ENCODE peak calls at places on chromosomes 12 and 14, in four cellular contexts. One of them, this sample, is unnamed. For H3K27me3 and H3K4me1, the result is how much of the 10 kb centered on the place peaks cover.

GRCh38 chr14:95361373-95362179 is 41.9 kb upstream of the CLMN start:
- DNase-seq in PC-9: no peak
- DNase-seq in psoas muscle: peak
- DNase-seq in CD8-positive, alpha-beta T cell: no peak
- DNase-seq in this sample: no peak

GRCh38 chr12:5173511-5174011 is 129.9 kb downstream of the KCNA5 start:
- DNase-seq in PC-9: peak
- DNase-seq in psoas muscle: peak
- DNase-seq in CD8-positive, alpha-beta T cell: no peak
- DNase-seq in this sample: no peak

GRCh38 chr12:52063986-52064649 is 5.7 kb upstream of the ATG101 start:
- DNase-seq in PC-9: no peak
- DNase-seq in psoas muscle: peak
- DNase-seq in CD8-positive, alpha-beta T cell: no peak
- DNase-seq in this sample: no peak

GRCh38 chr14:89616425-89617141 is 199.6 kb upstream of the FOXN3 start:
- DNase-seq in PC-9: no peak
- DNase-seq in psoas muscle: no peak
- DNase-seq in CD8-positive, alpha-beta T cell: peak
- DNase-seq in this sample: no peak

GRCh38 chr12:3304436-3305135 is 186.4 kb upstream of the PRMT8 start:
- DNase-seq in PC-9: peak
- DNase-seq in psoas muscle: no peak
- DNase-seq in CD8-positive, alpha-beta T cell: no peak
- DNase-seq in this sample: no peak

GRCh38 chr14:54221971-54222370 is 174.8 kb upstream of the CDKN3 start:
- DNase-seq in PC-9: no peak
- DNase-seq in psoas muscle: no peak
- DNase-seq in CD8-positive, alpha-beta T cell: no peak
- DNase-seq in this sample: no peak

GRCh38 chr12:31687101-31687527 is 27.6 kb downstream of the ETFBKMT start:
- DNase-seq in PC-9: no peak
- DNase-seq in psoas muscle: no peak
- DNase-seq in CD8-positive, alpha-beta T cell: no peak
- DNase-seq in this sample: no peak

GRCh38 chr14:44163946-44164345 is 343.1 kb downstream of the FSCB start:
- DNase-seq in PC-9: no peak
- DNase-seq in psoas muscle: no peak
- DNase-seq in CD8-positive, alpha-beta T cell: no peak
- DNase-seq in this sample: no peak

GRCh38 chr12:130655010-130655409 is 61.1 kb downstream of the RIMBP2 start:
- DNase-seq in PC-9: no peak
- DNase-seq in psoas muscle: no peak
- DNase-seq in CD8-positive, alpha-beta T cell: no peak
- DNase-seq in this sample: no peak

GRCh38 chr12:16019131-16019530 is 108.0 kb downstream of the DERA start:
- DNase-seq in PC-9: no peak
- DNase-seq in psoas muscle: no peak
- DNase-seq in CD8-positive, alpha-beta T cell: no peak
- DNase-seq in this sample: no peak

GRCh38 chr12:120760349-120761245 is 35.0 kb downstream of the ACADS start:
- DNase-seq in PC-9: no peak
- DNase-seq in psoas muscle: no peak
- DNase-seq in CD8-positive, alpha-beta T cell: no peak
- DNase-seq in this sample: no peak

GRCh38 chr14:95467657-95468056 is 48.8 kb downstream of the SYNE3 start:
- DNase-seq in PC-9: no peak
- DNase-seq in psoas muscle: no peak
- DNase-seq in CD8-positive, alpha-beta T cell: no peak
- DNase-seq in this sample: no peak

GRCh38 chr14:86521032-86521730 is 991.2 kb downstream of the FLRT2 start:
- DNase-seq in PC-9: no peak
- DNase-seq in psoas muscle: no peak
- DNase-seq in CD8-positive, alpha-beta T cell: no peak
- DNase-seq in this sample: no peak

GRCh38 chr12:113413488-113413939 is 8.7 kb upstream of the SDSL start:
- DNase-seq in PC-9: no peak
- DNase-seq in psoas muscle: no peak
- DNase-seq in CD8-positive, alpha-beta T cell: no peak
- DNase-seq in this sample: no peak

GRCh38 chr14:81336009-81336408 is 64.1 kb downstream of the STON2 start:
- DNase-seq in PC-9: no peak
- DNase-seq in psoas muscle: no peak
- DNase-seq in CD8-positive, alpha-beta T cell: no peak
- DNase-seq in this sample: no peak

GRCh38 chr12:81386101-81386500 is 308.2 kb downstream of the ACSS3 start:
- DNase-seq in PC-9: no peak
- DNase-seq in psoas muscle: no peak
- DNase-seq in CD8-positive, alpha-beta T cell: no peak
- DNase-seq in this sample: no peak

GRCh38 chr12:44812062-44812461 is 64.1 kb downstream of the NELL2 start:
- DNase-seq in PC-9: no peak
- DNase-seq in psoas muscle: no peak
- DNase-seq in CD8-positive, alpha-beta T cell: peak
- DNase-seq in this sample: no peak

GRCh38 chr12:113422030-113422900 is at the start of gene SDSL:
- DNase-seq in PC-9: peak
- DNase-seq in psoas muscle: peak
- DNase-seq in CD8-positive, alpha-beta T cell: no peak
- DNase-seq in this sample: peak

GRCh38 chr14:79668941-79669340 is 542.4 kb downstream of the DIO2 start:
- DNase-seq in PC-9: no peak
- DNase-seq in psoas muscle: no peak
- DNase-seq in CD8-positive, alpha-beta T cell: no peak
- DNase-seq in this sample: no peak

GRCh38 chr14:67059576-67059975 is 129.7 kb upstream of the GARIN2 start:
- DNase-seq in PC-9: no peak
- DNase-seq in psoas muscle: no peak
- DNase-seq in CD8-positive, alpha-beta T cell: no peak
- DNase-seq in this sample: no peak

GRCh38 chr12:2307550-2307949 is 254.8 kb downstream of the CACNA1C start:
- DNase-seq in PC-9: no peak
- DNase-seq in psoas muscle: no peak
- DNase-seq in CD8-positive, alpha-beta T cell: no peak
- DNase-seq in this sample: no peak

GRCh38 chr12:118360785-118361404 is 11.8 kb downstream of the TAOK3 start:
- DNase-seq in PC-9: no peak
- DNase-seq in psoas muscle: no peak
- DNase-seq in CD8-positive, alpha-beta T cell: no peak
- DNase-seq in this sample: no peak

GRCh38 chr14:75141967-75142366 is 15.1 kb upstream of the NEK9 start:
- DNase-seq in PC-9: no peak
- DNase-seq in psoas muscle: no peak
- DNase-seq in CD8-positive, alpha-beta T cell: no peak
- DNase-seq in this sample: no peak

GRCh38 chr14:102212356-102212755 is 72.7 kb downstream of the WDR20 start:
- DNase-seq in PC-9: no peak
- DNase-seq in psoas muscle: no peak
- DNase-seq in CD8-positive, alpha-beta T cell: no peak
- DNase-seq in this sample: no peak

GRCh38 chr12:93186131-93186530 is 191.6 kb upstream of the NUDT4 start:
- DNase-seq in PC-9: no peak
- DNase-seq in psoas muscle: no peak
- DNase-seq in CD8-positive, alpha-beta T cell: no peak
- DNase-seq in this sample: no peak

GRCh38 chr12:24200013-24200412 is 250.5 kb upstream of the SOX5 start:
- DNase-seq in PC-9: no peak
- DNase-seq in psoas muscle: no peak
- DNase-seq in CD8-positive, alpha-beta T cell: no peak
- DNase-seq in this sample: no peak

GRCh38 chr12:100497105-100497795 is 23.6 kb downstream of the NR1H4 start:
- DNase-seq in PC-9: no peak
- DNase-seq in psoas muscle: no peak
- DNase-seq in CD8-positive, alpha-beta T cell: no peak
- DNase-seq in this sample: no peak

GRCh38 chr12:94379479-94380113 is 80.1 kb downstream of the CEP83 start:
- DNase-seq in PC-9: no peak
- DNase-seq in psoas muscle: no peak
- DNase-seq in CD8-positive, alpha-beta T cell: no peak
- DNase-seq in this sample: no peak

GRCh38 chr12:5870183-5870582 is 74.9 kb downstream of the ANO2 start:
- DNase-seq in PC-9: no peak
- DNase-seq in psoas muscle: no peak
- DNase-seq in CD8-positive, alpha-beta T cell: no peak
- DNase-seq in this sample: no peak

GRCh38 chr12:53722450-53723041 is 4.7 kb downstream of the CALCOCO1 start:
- DNase-seq in PC-9: no peak
- DNase-seq in psoas muscle: no peak
- DNase-seq in CD8-positive, alpha-beta T cell: no peak
- DNase-seq in this sample: no peak

GRCh38 chr14:56816575-56817391 is 6.5 kb upstream of the OTX2 start:
- DNase-seq in PC-9: no peak
- DNase-seq in psoas muscle: no peak
- DNase-seq in CD8-positive, alpha-beta T cell: no peak
- DNase-seq in this sample: no peak

GRCh38 chr14:56812364-56813103 is 2.3 kb upstream of the OTX2 start:
- DNase-seq in PC-9: no peak
- DNase-seq in psoas muscle: no peak
- DNase-seq in CD8-positive, alpha-beta T cell: no peak
- DNase-seq in this sample: no peak

GRCh38 chr14:56813143-56813551 is 2.9 kb upstream of the OTX2 start:
- DNase-seq in PC-9: no peak
- DNase-seq in psoas muscle: no peak
- DNase-seq in CD8-positive, alpha-beta T cell: no peak
- DNase-seq in this sample: no peak

GRCh38 chr14:56815301-56815700 is 5.0 kb upstream of the OTX2 start:
- DNase-seq in PC-9: no peak
- DNase-seq in psoas muscle: no peak
- DNase-seq in CD8-positive, alpha-beta T cell: no peak
- DNase-seq in this sample: no peak

GRCh38 chr14:56814468-56815074 is 4.3 kb upstream of the OTX2 start:
- DNase-seq in PC-9: no peak
- DNase-seq in psoas muscle: no peak
- DNase-seq in CD8-positive, alpha-beta T cell: no peak
- DNase-seq in this sample: no peak
- H3K27me3 ChIP-seq in PC-9: under half
- H3K27me3 ChIP-seq in psoas muscle: half or more
- H3K27me3 ChIP-seq in CD8-positive, alpha-beta T cell: under half
- H3K27me3 ChIP-seq in this sample: under half

GRCh38 chr14:60861545-60862147 is 119.2 kb downstream of the TRMT5 start:
- DNase-seq in PC-9: no peak
- DNase-seq in psoas muscle: no peak
- DNase-seq in CD8-positive, alpha-beta T cell: no peak
- DNase-seq in this sample: no peak

GRCh38 chr14:60865378-60866127 is 115.3 kb downstream of the TRMT5 start:
- DNase-seq in PC-9: no peak
- DNase-seq in psoas muscle: no peak
- DNase-seq in CD8-positive, alpha-beta T cell: no peak
- DNase-seq in this sample: no peak

GRCh38 chr14:60859525-60859924 is 121.4 kb downstream of the TRMT5 start:
- DNase-seq in PC-9: no peak
- DNase-seq in psoas muscle: no peak
- DNase-seq in CD8-positive, alpha-beta T cell: no peak
- DNase-seq in this sample: no peak

GRCh38 chr14:60863251-60863650 is 117.6 kb downstream of the TRMT5 start:
- DNase-seq in PC-9: no peak
- DNase-seq in psoas muscle: no peak
- DNase-seq in CD8-positive, alpha-beta T cell: no peak
- DNase-seq in this sample: no peak

DNA sequence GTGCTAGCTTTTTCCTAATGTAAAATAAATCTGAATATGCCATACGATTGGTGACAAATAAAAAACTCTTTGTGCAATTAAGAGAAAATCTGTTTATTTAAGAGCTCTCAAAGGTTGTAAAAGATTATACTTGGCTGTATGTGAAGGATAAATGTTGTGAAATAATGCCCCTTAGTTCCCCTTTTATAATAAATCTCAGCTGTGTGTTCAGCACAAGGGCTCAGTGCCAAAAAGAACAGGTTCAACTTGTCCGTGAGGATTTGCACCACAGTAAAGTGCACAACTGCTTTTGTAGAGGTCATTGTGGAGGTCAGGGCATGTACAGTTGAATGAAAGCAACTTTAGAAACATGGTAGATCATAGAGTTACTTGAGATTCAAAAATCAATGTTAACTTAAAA is 118.6 kb downstream of the TRMT5 start:
- DNase-seq in PC-9: peak
- DNase-seq in psoas muscle: no peak
- DNase-seq in CD8-positive, alpha-beta T cell: no peak
- DNase-seq in this sample: no peak
- H3K4me3 ChIP-seq in PC-9: peak
- H3K4me3 ChIP-seq in psoas muscle: peak
- H3K4me3 ChIP-seq in CD8-positive, alpha-beta T cell: no peak
- H3K4me3 ChIP-seq in this sample: no peak

GRCh38 chr14:24312736-24313507 is 1.6 kb downstream of the LTB4R start:
- DNase-seq in PC-9: no peak
- DNase-seq in psoas muscle: peak
- DNase-seq in CD8-positive, alpha-beta T cell: no peak
- DNase-seq in this sample: no peak

GRCh38 chr14:24311837-24312615 is 724 bp downstream of the LTB4R start:
- DNase-seq in PC-9: no peak
- DNase-seq in psoas muscle: no peak
- DNase-seq in CD8-positive, alpha-beta T cell: no peak
- DNase-seq in this sample: no peak

GRCh38 chr14:24315243-24315806 is 4.0 kb downstream of the LTB4R start:
- DNase-seq in PC-9: no peak
- DNase-seq in psoas muscle: no peak
- DNase-seq in CD8-positive, alpha-beta T cell: no peak
- DNase-seq in this sample: no peak

GRCh38 chr14:24314377-24315193 is 3.3 kb downstream of the LTB4R start:
- DNase-seq in PC-9: no peak
- DNase-seq in psoas muscle: peak
- DNase-seq in CD8-positive, alpha-beta T cell: no peak
- DNase-seq in this sample: no peak

GRCh38 chr14:24313912-24314311 is 2.6 kb downstream of the LTB4R start:
- DNase-seq in PC-9: no peak
- DNase-seq in psoas muscle: no peak
- DNase-seq in CD8-positive, alpha-beta T cell: no peak
- DNase-seq in this sample: no peak
- H3K4me1 ChIP-seq in PC-9: under half
- H3K4me1 ChIP-seq in psoas muscle: under half
- H3K4me1 ChIP-seq in CD8-positive, alpha-beta T cell: half or more
- H3K4me1 ChIP-seq in this sample: under half

GRCh38 chr12:58011676-58012075 is 70.3 kb downstream of the ATP23 start:
- DNase-seq in PC-9: no peak
- DNase-seq in psoas muscle: no peak
- DNase-seq in CD8-positive, alpha-beta T cell: no peak
- DNase-seq in this sample: no peak
- H3K27me3 ChIP-seq in PC-9: under half
- H3K27me3 ChIP-seq in psoas muscle: under half
- H3K27me3 ChIP-seq in CD8-positive, alpha-beta T cell: under half
- H3K27me3 ChIP-seq in this sample: under half

GRCh38 chr12:88163371-88163770 is 21.3 kb downstream of the TMTC3 start:
- DNase-seq in PC-9: no peak
- DNase-seq in psoas muscle: no peak
- DNase-seq in CD8-positive, alpha-beta T cell: no peak
- DNase-seq in this sample: no peak
- H3K4me3 ChIP-seq in PC-9: no peak
- H3K4me3 ChIP-seq in psoas muscle: no peak
- H3K4me3 ChIP-seq in CD8-positive, alpha-beta T cell: no peak
- H3K4me3 ChIP-seq in this sample: no peak